ENCODE peak calls at places on chromosomes 3 and 15, in four cellular contexts. B is K562, W is MCF 10A, X is GM13977. C is an unnamed sample.

GRCh38 chr15:62559049-62559733 is 394.1 kb upstream of the C2CD4B start:
- DNase-seq in B (no peak), W (no peak), X (no peak), C (no peak)

GRCh38 chr3:152307829-152308474 is 39.2 kb downstream of the MBNL1 start:
- DNase-seq in B (no peak), W (no peak), X (no peak), C (no peak)

GRCh38 chr3:151837057-151837456 is 23.1 kb downstream of the AADAC start:
- DNase-seq in B (peak; percentile 88), W (peak; percentile 86), X (no peak), C (no peak)

GRCh38 chr15:67249830-67250229 is 4.6 kb downstream of the AAGAB start:
- DNase-seq in B (no peak), W (no peak), X (no peak), C (no peak)

GRCh38 chr3:107525101-107525953 is 2.6 kb downstream of the BBX start:
- DNase-seq in B (peak; percentile 23), W (peak; percentile 39), X (peak; percentile 15), C (peak; percentile 59)

GRCh38 chr15:35078221-35078915 is 6.7 kb downstream of the NANOGP8 start:
- DNase-seq in B (peak; percentile 74), W (peak; percentile 52), X (peak; percentile 81), C (peak; percentile 36)

GRCh38 chr3:65979152-65979551 is 59.6 kb downstream of the MAGI1 start:
- DNase-seq in B (no peak), W (no peak), X (no peak), C (no peak)

GRCh38 chr3:171028025-171028778 is 1.7 kb upstream of the SLC2A2 start:
- DNase-seq in B (peak; percentile 25), W (no peak), X (peak; percentile 13), C (peak; percentile 40)

GRCh38 chr3:163779396-163780344 is 1298.6 kb downstream of the SI start:
- DNase-seq in B (no peak), W (no peak), X (no peak), C (no peak)

GRCh38 chr3:172846706-172847105 is 96.2 kb downstream of the ECT2 start:
- DNase-seq in B (peak; percentile 39), W (no peak), X (no peak), C (no peak)

GRCh38 chr3:182485306-182485705 is 308.0 kb upstream of the ATP11B start:
- DNase-seq in B (no peak), W (no peak), X (no peak), C (no peak)

GRCh38 chr15:71080705-71081104 is 34.6 kb upstream of the THSD4 start:
- DNase-seq in B (no peak), W (no peak), X (no peak), C (no peak)

GRCh38 chr3:62208385-62208784 is 165.0 kb downstream of the FEZF2 start:
- DNase-seq in B (no peak), W (no peak), X (no peak), C (no peak)

GRCh38 chr3:155912574-155913190 is 42.2 kb downstream of the GMPS start:
- DNase-seq in B (no peak), W (no peak), X (no peak), C (no peak)

GRCh38 chr15:90519688-90520087 is 10.0 kb upstream of the CRTC3 start:
- DNase-seq in B (no peak), W (no peak), X (no peak), C (no peak)

GRCh38 chr3:119323401-119324107 is 29.4 kb downstream of the ARHGAP31 start:
- DNase-seq in B (no peak), W (no peak), X (no peak), C (no peak)

GRCh38 chr3:33146791-33147445 is 33.1 kb downstream of the CRTAP start:
- DNase-seq in B (no peak), W (peak; percentile 21), X (no peak), C (no peak)

GRCh38 chr3:152760591-152760990 is 74.3 kb upstream of the P2RY1 start:
- DNase-seq in B (no peak), W (no peak), X (no peak), C (no peak)

GRCh38 chr3:121961283-121961682 is 60.8 kb downstream of the ILDR1 start:
- DNase-seq in B (no peak), W (no peak), X (no peak), C (no peak)

GRCh38 chr3:132773071-132773619 is 50.9 kb upstream of the NPHP3 start:
- DNase-seq in B (no peak), W (no peak), X (no peak), C (no peak)

GRCh38 chr3:190053919-190054672 is 66.6 kb downstream of the P3H2 start:
- DNase-seq in B (no peak), W (peak; percentile 42), X (no peak), C (no peak)
- TF ChIP-seq CTCF in B (no peak), W (peak; percentile 21), X (no peak), C (no peak)

GRCh38 chr3:105365536-105366301 is 990 bp upstream of the ALCAM start:
- DNase-seq in B (no peak), W (peak; percentile 67), X (no peak), C (peak; percentile 20)
- TF ChIP-seq CTCF in B (no peak), W (no peak), X (no peak), C (no peak)

DNA sequence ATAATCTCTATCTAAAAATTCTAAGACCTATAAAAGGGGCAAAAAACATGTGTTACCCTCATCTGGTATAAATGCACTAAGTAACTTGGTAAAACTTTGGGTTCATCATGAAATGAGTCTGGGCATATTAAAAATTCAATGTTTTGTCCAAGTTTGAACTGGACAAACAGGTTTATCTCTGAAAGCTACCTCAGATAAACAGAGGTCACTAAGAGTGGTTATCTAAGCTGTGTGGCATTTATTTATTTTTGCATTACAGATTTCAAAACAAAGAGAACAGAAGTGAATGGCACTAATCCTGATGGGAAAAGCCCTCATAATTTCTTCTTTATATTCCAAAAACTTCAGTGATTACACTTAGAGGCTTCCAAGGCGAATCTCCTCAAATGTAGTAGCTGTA is 235.2 kb downstream of the RORA start:
- DNase-seq in B (no peak), W (no peak), X (no peak), C (no peak)
- TF ChIP-seq CTCF in B (no peak), W (no peak), X (no peak), C (no peak)

GRCh38 chr3:196694202-196694638 is 17.8 kb downstream of the CEP19 start:
- DNase-seq in B (no peak), W (peak; percentile 9), X (peak; percentile 52), C (no peak)
- TF ChIP-seq CTCF in B (no peak), W (no peak), X (no peak), C (no peak)

GRCh38 chr3:19065027-19065426 is 83.3 kb upstream of the KCNH8 start:
- DNase-seq in B (no peak), W (peak; percentile 36), X (no peak), C (no peak)
- TF ChIP-seq CTCF in B (no peak), W (peak; percentile 58), X (peak; percentile 34), C (no peak)

GRCh38 chr3:184135149-184135910 is at the start of gene EIF2B5:
- DNase-seq in B (peak; percentile 96), W (peak; percentile 93), X (peak; percentile 87), C (peak; percentile 97)
- TF ChIP-seq CTCF in B (peak; percentile 31), W (peak; percentile 22), X (peak; percentile 33), C (no peak)

GRCh38 chr15:64459382-64459781 is 996 bp upstream of the ZNF609 start:
- DNase-seq in B (peak; percentile 46), W (no peak), X (no peak), C (no peak)

GRCh38 chr15:64461577-64462162 is 1.3 kb downstream of the ZNF609 start:
- DNase-seq in B (peak; percentile 96), W (no peak), X (peak; percentile 53), C (peak; percentile 32)

GRCh38 chr15:64460737-64461576 is 579 bp downstream of the ZNF609 start:
- DNase-seq in B (peak; percentile 52), W (peak; percentile 81), X (peak; percentile 70), C (peak; percentile 46)

GRCh38 chr15:64462492-64462891 is 2.1 kb downstream of the ZNF609 start:
- DNase-seq in B (no peak), W (no peak), X (no peak), C (no peak)

GRCh38 chr15:64460206-64460736 is at the start of gene ZNF609:
- DNase-seq in B (peak; percentile 95), W (peak; percentile 96), X (peak; percentile 89), C (peak; percentile 98)
- TF ChIP-seq CTCF in B (no peak), W (no peak), X (peak; percentile 19), C (no peak)

DNA sequence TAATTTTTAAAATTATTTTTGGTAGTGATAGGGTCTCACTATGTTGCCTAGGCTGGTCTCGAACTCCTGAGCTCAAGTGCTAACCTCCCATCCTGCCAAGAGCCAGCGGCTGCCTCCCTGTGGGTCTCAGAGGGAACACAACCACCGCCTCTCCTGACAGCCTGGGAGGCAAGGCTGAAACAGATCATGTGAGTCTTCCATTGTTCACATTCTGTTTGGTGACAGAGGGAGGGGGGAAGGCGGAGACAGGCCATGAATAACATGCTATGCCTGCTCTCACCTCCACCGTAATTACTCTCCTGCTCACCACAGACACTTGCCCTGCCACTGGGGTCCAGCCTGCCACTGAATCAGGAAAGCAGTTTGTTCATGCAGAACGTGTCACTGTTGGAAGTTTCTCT is 78.3 kb upstream of the RASGRF1 start:
- DNase-seq in B (peak; percentile 35), W (peak; percentile 31), X (no peak), C (peak; percentile 54)
- TF ChIP-seq CTCF in B (peak; percentile 21), W (no peak), X (no peak), C (no peak)

GRCh38 chr15:55917881-55918296 is 75.5 kb downstream of the NEDD4 start:
- DNase-seq in B (peak; percentile 28), W (peak; percentile 88), X (peak; percentile 23), C (no peak)
- TF ChIP-seq CTCF in B (peak; percentile 49), W (peak; percentile 52), X (peak; percentile 43), C (peak; percentile 24)

GRCh38 chr3:43638594-43639447 is 17.0 kb upstream of the ANO10 start:
- DNase-seq in B (peak; percentile 92), W (peak; percentile 67), X (no peak), C (no peak)
- TF ChIP-seq CTCF in B (peak; percentile 92), W (peak; percentile 27), X (peak; percentile 48), C (no peak)